ENCODE peak calls at places on chromosomes 7 and 10, in five cellular contexts. O, X, R, G and C are unnamed samples.
A peak's percentile ranks its signal among the peaks of the same experiment; 100 is the strongest.

GRCh38 chr10:102433619-102434046 is 1.3 kb upstream of the CUEDC2 start:
- DNase-seq in R (no peak), X (no peak), G (no peak), O (no peak), C (no peak)

GRCh38 chr7:138554674-138555073 is 94.6 kb downstream of the TRIM24 start:
- DNase-seq in X (no peak), R (no peak), G (no peak), O (no peak), C (no peak)

GRCh38 chr10:35641430-35642015 is 573 bp downstream of the FZD8 start:
- DNase-seq in X (no peak), G (no peak), O (no peak), R (peak; percentile 76), C (peak; percentile 65)

GRCh38 chr7:80273327-80273726 is 138.7 kb downstream of the GNAI1 start:
- DNase-seq in G (no peak), R (no peak), X (no peak), O (no peak), C (peak; percentile 71)

GRCh38 chr7:124992881-124993562 is 63.4 kb upstream of the POT1 start:
- DNase-seq in G (peak; percentile 50), X (peak; percentile 23), O (no peak), R (no peak), C (peak; percentile 95)

GRCh38 chr10:79105818-79106217 is 37.1 kb downstream of the ZMIZ1 start:
- DNase-seq in O (no peak), G (no peak), X (no peak), R (no peak), C (no peak)

GRCh38 chr7:134018321-134018720 is 108.8 kb upstream of the LRGUK start:
- DNase-seq in X (no peak), G (no peak), O (no peak), R (no peak), C (no peak)

GRCh38 chr7:18778594-18778993 is 283.0 kb downstream of the HDAC9 start:
- DNase-seq in R (no peak), G (no peak), X (no peak), O (no peak), C (peak; percentile 85)

GRCh38 chr7:117230276-117231046 is 92.4 kb downstream of the WNT2 start:
- DNase-seq in R (no peak), G (no peak), O (no peak), X (no peak), C (peak; percentile 95)

GRCh38 chr10:124448696-124449169 is 1.1 kb downstream of the NKX1-2 start:
- DNase-seq in G (no peak), R (peak; percentile 65), O (no peak), X (no peak), C (no peak)

GRCh38 chr7:51255536-51256243 is 60.9 kb downstream of the COBL start:
- DNase-seq in R (peak; percentile 34), O (no peak), G (no peak), X (no peak), C (no peak)

GRCh38 chr7:157000047-157000726 is 10.3 kb downstream of the MNX1 start:
- DNase-seq in X (no peak), R (peak; percentile 46), O (peak; percentile 65), G (peak; percentile 64), C (no peak)

GRCh38 chr10:1923586-1923985 is 186.3 kb upstream of the ADARB2 start:
- DNase-seq in G (no peak), O (no peak), R (no peak), X (no peak), C (no peak)

GRCh38 chr10:50540069-50540825 is 83.5 kb downstream of the SGMS1 start:
- DNase-seq in R (no peak), X (no peak), G (no peak), O (no peak), C (no peak)

GRCh38 chr7:156816943-156817572 is 75.9 kb downstream of the LMBR1 start:
- DNase-seq in G (no peak), R (peak; percentile 7), O (no peak), X (no peak), C (peak; percentile 61)

GRCh38 chr7:32200593-32200992 is 130.4 kb upstream of the PDE1C start:
- DNase-seq in O (no peak), R (no peak), G (no peak), X (no peak), C (no peak)

GRCh38 chr7:129115676-129116075 is 28.8 kb upstream of the TSPAN33 start:
- DNase-seq in R (no peak), O (no peak), X (no peak), G (no peak), C (no peak)

GRCh38 chr7:144787127-144787526 is 48.7 kb downstream of the TPK1 start:
- DNase-seq in X (no peak), G (no peak), O (no peak), R (no peak), C (peak; percentile 13)

GRCh38 chr7:7178081-7178480 is 4.3 kb upstream of the C1GALT1 start:
- DNase-seq in X (no peak), G (no peak), O (no peak), R (no peak), C (no peak)

GRCh38 chr7:7178906-7179305 is 3.4 kb upstream of the C1GALT1 start:
- DNase-seq in O (no peak), G (no peak), R (no peak), X (no peak), C (no peak)

GRCh38 chr7:7175075-7175695 is 7.2 kb upstream of the C1GALT1 start:
- DNase-seq in R (no peak), O (no peak), X (no peak), G (no peak), C (peak; percentile 30)

GRCh38 chr7:7176421-7177043 is 5.8 kb upstream of the C1GALT1 start:
- DNase-seq in G (no peak), O (peak; percentile 60), R (peak; percentile 64), X (peak; percentile 22), C (peak; percentile 93)

DNA sequence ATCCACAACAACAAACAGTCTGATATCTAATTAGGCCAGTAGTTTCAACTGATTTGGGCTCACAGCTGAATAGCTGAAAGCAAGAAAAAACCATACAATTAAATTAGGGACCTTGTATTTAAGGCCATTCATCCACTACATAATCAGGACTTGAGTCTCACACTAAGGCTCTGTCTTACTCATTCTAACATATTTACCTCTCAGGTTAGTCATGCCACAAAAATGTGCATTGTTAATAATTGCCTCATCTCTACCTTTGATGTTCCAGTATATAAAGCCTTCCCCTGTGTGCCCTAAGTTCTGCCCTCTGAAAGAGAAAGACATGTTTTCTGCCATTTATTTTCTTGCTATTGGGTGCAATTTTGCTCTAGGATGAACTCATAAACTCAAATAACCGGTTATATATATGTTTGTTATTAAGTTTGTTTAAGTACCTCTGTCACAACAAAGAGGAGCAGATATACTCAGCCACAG is 5.3 kb upstream of the C1GALT1 start:
- DNase-seq in O (no peak), G (no peak), X (no peak), R (peak; percentile 29), C (peak; percentile 84)
- H3K4me3 ChIP-seq in O (no peak overlapping the region), G (no peak overlapping the region), X (no peak overlapping the region), R (no peak overlapping the region), C (no peak overlapping the region)

DNA sequence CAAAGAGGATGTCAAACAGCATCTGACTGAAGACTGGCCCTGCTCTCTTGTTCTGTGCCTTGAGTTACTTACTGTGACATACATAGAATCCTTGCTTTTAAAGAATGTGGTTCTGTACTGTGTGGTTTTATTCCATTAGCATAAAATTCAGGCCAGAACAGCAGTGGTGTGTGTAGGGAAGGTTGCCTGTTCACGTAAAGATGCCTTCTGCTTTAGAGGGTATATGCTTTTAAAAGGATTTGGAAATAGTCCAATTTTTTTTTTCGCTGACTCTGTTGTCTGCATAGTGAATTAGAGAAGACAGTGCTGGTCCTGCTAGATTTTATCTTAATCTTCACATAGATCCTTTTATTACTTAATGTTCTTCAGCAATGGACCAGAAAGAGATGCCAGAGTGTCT is 470.8 kb upstream of the SEMA3A start:
- DNase-seq in X (no peak), O (no peak), G (no peak), R (peak; percentile 3), C (no peak)
- TF ChIP-seq CTCF in X (no peak), O (no peak), G (no peak), R (no peak), C (no peak)

GRCh38 chr7:94393251-94393758 is 1.4 kb upstream of the COL1A2 start:
- DNase-seq in X (no peak), O (no peak), R (peak; percentile 65), G (peak; percentile 39), C (peak; percentile 63)

GRCh38 chr7:94392391-94392782 is 2.3 kb upstream of the COL1A2 start:
- DNase-seq in O (no peak), G (no peak), R (no peak), X (no peak), C (peak; percentile 29)

GRCh38 chr7:94394058-94394398 is 667 bp upstream of the COL1A2 start:
- DNase-seq in O (no peak), G (no peak), X (no peak), R (no peak), C (peak; percentile 77)

GRCh38 chr7:94389381-94389780 is 5.3 kb upstream of the COL1A2 start:
- DNase-seq in X (no peak), G (no peak), R (no peak), O (no peak), C (no peak)

GRCh38 chr7:94391716-94392390 is 2.8 kb upstream of the COL1A2 start:
- DNase-seq in R (peak; percentile 49), X (peak; percentile 58), G (no peak), O (no peak), C (peak; percentile 95)
- H3K4me3 ChIP-seq in R (no peak overlapping the region), X (no peak overlapping the region), G (no peak overlapping the region), O (no peak overlapping the region), C (peak overlapping the region; percentile 9)

GRCh38 chr7:143320620-143321019 is 4.7 kb downstream of the CLCN1 start:
- DNase-seq in X (no peak), R (no peak), O (no peak), G (no peak), C (no peak)

GRCh38 chr7:143323650-143324049 is 7.7 kb downstream of the CLCN1 start:
- DNase-seq in O (no peak), X (no peak), G (no peak), R (no peak), C (no peak)

GRCh38 chr7:143321242-143321641 is 5.3 kb downstream of the CLCN1 start:
- DNase-seq in G (no peak), O (no peak), X (no peak), R (no peak), C (no peak)

GRCh38 chr7:143322646-143323343 is 6.9 kb downstream of the CLCN1 start:
- DNase-seq in X (no peak), G (no peak), O (no peak), R (no peak), C (no peak)

GRCh38 chr7:143321734-143322133 is 5.8 kb downstream of the CLCN1 start:
- DNase-seq in R (no peak), G (no peak), O (peak; percentile 69), X (peak; percentile 30), C (no peak)
- TF ChIP-seq CTCF in R (no peak), G (no peak), O (peak; percentile 39), X (no peak), C (peak; percentile 29)